ENCODE peak calls at places on chromosomes 12 and 14, in nine cellular contexts. L is cerebellar cortex, K is neural progenitor cell, D is BE2C, G is breast epithelium, B is NCI-H1694 treated with DMSO at 0.1 percent for 48 hours, P is ureter, A is aorta, W is non-pigmented ciliary epithelial cell. M is an unnamed sample.

GRCh38 chr14:22552827-22553076 is 36.3 kb downstream of the DAD1 start:
- DNase-seq in L (no peak), K (no peak), D (no peak), G (no peak), B (no peak), P (no peak), A (no peak), W (no peak), M (no peak)

GRCh38 chr14:100736269-100737180 is 9.8 kb downstream of the DLK1 start:
- DNase-seq in L (no peak), K (peak; percentile 57), D (peak; percentile 81), G (no peak), B (no peak), P (no peak), A (peak; percentile 48), W (no peak), M (no peak)

GRCh38 chr14:64784006-64784405 is 79.8 kb downstream of the PLEKHG3 start:
- DNase-seq in L (no peak), K (no peak), D (no peak), G (no peak), B (no peak), P (no peak), A (peak; percentile 5), W (no peak), M (no peak)

GRCh38 chr14:26113930-26114329 is 483.9 kb downstream of the NOVA1 start:
- DNase-seq in L (no peak), K (no peak), D (no peak), G (no peak), B (peak; percentile 34), P (no peak), A (no peak), W (no peak), M (no peak)

GRCh38 chr14:95354834-95355233 is 35.1 kb upstream of the CLMN start:
- DNase-seq in L (no peak), K (no peak), D (no peak), G (no peak), B (no peak), P (no peak), A (no peak), W (no peak), M (no peak)

GRCh38 chr14:52227559-52228222 is 39.8 kb upstream of the PTGDR start:
- DNase-seq in L (no peak), K (no peak), D (no peak), G (no peak), B (no peak), P (no peak), A (no peak), W (no peak), M (no peak)

GRCh38 chr14:86777950-86778602 is 1214.9 kb downstream of the GALC start:
- DNase-seq in L (no peak), K (no peak), D (no peak), G (no peak), B (no peak), P (no peak), A (no peak), W (peak; percentile 37), M (no peak)

GRCh38 chr14:51468523-51468922 is 183.2 kb upstream of the FRMD6 start:
- DNase-seq in L (no peak), K (no peak), D (no peak), G (no peak), B (no peak), P (no peak), A (no peak), W (no peak), M (no peak)

GRCh38 chr12:69059465-69060457 is 126.8 kb upstream of the CPM start:
- DNase-seq in L (no peak), K (no peak), D (no peak), G (no peak), B (no peak), P (no peak), A (no peak), W (peak; percentile 92), M (no peak)

GRCh38 chr12:88334271-88334670 is 192.2 kb downstream of the TMTC3 start:
- DNase-seq in L (no peak), K (peak; percentile 60), D (no peak), G (peak; percentile 24), B (no peak), P (no peak), A (no peak), W (no peak), M (no peak)

GRCh38 chr12:109461846-109462766 is 15.0 kb downstream of the KCTD10 start:
- DNase-seq in L (no peak), K (peak; percentile 16), D (peak; percentile 64), G (peak; percentile 97), B (no peak), P (peak; percentile 86), A (peak; percentile 94), W (peak; percentile 84), M (peak; percentile 74)

GRCh38 chr12:87332987-87333761 is 696.0 kb downstream of the C12orf50 start:
- DNase-seq in L (peak; percentile 21), K (no peak), D (peak; percentile 57), G (no peak), B (no peak), P (no peak), A (no peak), W (no peak), M (no peak)

GRCh38 chr14:31692376-31692781 is 131.2 kb downstream of the NUBPL start:
- DNase-seq in L (no peak), K (no peak), D (no peak), G (no peak), B (peak; percentile 61), P (no peak), A (no peak), W (no peak), M (no peak)

GRCh38 chr12:6355491-6356373 is 13.9 kb upstream of the TNFRSF1A start:
- DNase-seq in L (no peak), K (no peak), D (no peak), G (no peak), B (no peak), P (no peak), A (no peak), W (no peak), M (no peak)